ENCODE peak calls at places on chromosomes 13 and 19, in ten cellular contexts. F, Q, U, I, H, S, C, T, V and L are unnamed samples.
A peak's percentile ranks its signal among the peaks of the same experiment; 100 is the strongest.

GRCh38 chr19:42419309-42419708 is 7.9 kb downstream of the LIPE start:
- DNase-seq in I (no peak), S (no peak), H (no peak), C (no peak), V (peak; percentile 54), Q (no peak), T (no peak), F (no peak), U (no peak), L (no peak)

GRCh38 chr13:114035186-114035582 is 61.3 kb upstream of the C13orf46 start:
- DNase-seq in C (no peak), V (no peak), I (no peak), S (no peak), H (no peak), Q (no peak), F (no peak), T (no peak), U (no peak), L (no peak)

GRCh38 chr19:33673996-33674395 is 52.2 kb downstream of the CHST8 start:
- DNase-seq in S (no peak), F (no peak), T (no peak), V (no peak), C (no peak), Q (peak; percentile 79), I (no peak), H (no peak), U (peak; percentile 1), L (no peak)

GRCh38 chr19:1171755-1172352 is 2.2 kb downstream of the SBNO2 start:
- DNase-seq in F (peak; percentile 50), V (no peak), C (no peak), T (no peak), S (no peak), I (no peak), Q (no peak), H (no peak), U (no peak), L (no peak)

GRCh38 chr19:51460164-51460992 is 2.1 kb upstream of the SIGLEC8 start:
- DNase-seq in T (no peak), Q (no peak), C (peak; percentile 36), U (no peak), F (peak; percentile 29), S (no peak), I (no peak), H (no peak), V (no peak), L (no peak)

GRCh38 chr19:1648926-1649541 is 3.4 kb downstream of the TCF3 start:
- DNase-seq in F (peak; percentile 24), C (no peak), S (no peak), H (no peak), Q (no peak), U (no peak), T (no peak), I (no peak), V (no peak), L (no peak)

GRCh38 chr13:101624981-101625380 is 172.5 kb downstream of the ITGBL1 start:
- DNase-seq in I (no peak), H (no peak), C (no peak), S (no peak), T (no peak), U (no peak), Q (no peak), F (no peak), V (no peak), L (no peak)

GRCh38 chr13:80577285-80577684 is 236.4 kb upstream of the SPRY2 start:
- DNase-seq in U (no peak), V (no peak), H (no peak), Q (no peak), T (no peak), I (no peak), S (no peak), F (no peak), C (no peak), L (no peak)

GRCh38 chr19:35760711-35761349 is 2.9 kb downstream of the PROSER3 start:
- DNase-seq in C (peak; percentile 29), S (no peak), I (no peak), T (no peak), F (no peak), H (no peak), V (no peak), Q (no peak), U (no peak), L (no peak)

GRCh38 chr13:54449922-54450321 is 1421.3 kb downstream of the OLFM4 start:
- DNase-seq in C (no peak), S (no peak), U (no peak), V (no peak), I (no peak), T (no peak), F (no peak), H (no peak), Q (no peak), L (no peak)

GRCh38 chr19:10093295-10094186 is 7.4 kb downstream of the SHFL start:
- DNase-seq in Q (no peak), V (no peak), C (no peak), H (no peak), F (peak; percentile 29), I (no peak), T (no peak), U (no peak), S (no peak), L (no peak)

GRCh38 chr19:55623130-55623868 is 1.1 kb downstream of the ZNF784 start:
- DNase-seq in V (no peak), C (no peak), T (no peak), I (no peak), Q (no peak), F (no peak), H (no peak), S (no peak), U (no peak), L (no peak)

GRCh38 chr19:55686311-55687050 is 11.5 kb downstream of the EPN1 start:
- DNase-seq in I (no peak), C (no peak), V (no peak), S (no peak), T (no peak), H (no peak), Q (no peak), F (no peak), U (no peak), L (no peak)

GRCh38 chr13:20808874-20809273 is 35.1 kb upstream of the EEF1AKMT1 start:
- DNase-seq in S (no peak), I (no peak), Q (no peak), F (no peak), C (no peak), U (no peak), V (no peak), T (no peak), H (no peak), L (no peak)